ENCODE peak calls at places on chromosomes 7 and 10, in five cellular contexts. E, A, D, N and B are unnamed samples.

GRCh38 chr7:102412548-102412947 is 16.4 kb downstream of the PRKRIP1 start:
- DNase-seq in E (no peak), A (peak), D (no peak), N (no peak), B (peak)

GRCh38 chr10:93166116-93166515 is 92.4 kb downstream of the CYP26A1 start:
- DNase-seq in E (no peak), A (no peak), D (no peak), N (no peak), B (no peak)

GRCh38 chr10:43863859-43864591 is 215.3 kb upstream of the ZNF32 start:
- DNase-seq in E (peak), A (peak), D (peak), N (no peak), B (peak)

GRCh38 chr7:40506158-40506557 is 371.4 kb downstream of the SUGCT start:
- DNase-seq in E (no peak), A (no peak), D (no peak), N (no peak), B (no peak)

GRCh38 chr7:83655951-83656556 is 7.1 kb upstream of the SEMA3E start:
- DNase-seq in E (peak), A (peak), D (peak), N (peak), B (peak)

GRCh38 chr7:23394828-23395227 is 75.5 kb downstream of the IGF2BP3 start:
- DNase-seq in E (no peak), A (peak), D (no peak), N (no peak), B (no peak)

GRCh38 chr10:33163941-33164824 is 170.3 kb downstream of the NRP1 start:
- DNase-seq in E (no peak), A (no peak), D (no peak), N (no peak), B (peak)

GRCh38 chr10:6314620-6315205 is 112.0 kb downstream of the PFKFB3 start:
- DNase-seq in E (no peak), A (no peak), D (peak), N (no peak), B (no peak)

GRCh38 chr7:66778201-66778600 is 37.7 kb downstream of the RABGEF1 start:
- DNase-seq in E (no peak), A (no peak), D (no peak), N (no peak), B (peak)

GRCh38 chr7:121084256-121084655 is 95.7 kb downstream of the CPED1 start:
- DNase-seq in E (no peak), A (peak), D (no peak), N (no peak), B (peak)

GRCh38 chr7:133560900-133561299 is 308.0 kb downstream of the EXOC4 start:
- DNase-seq in E (no peak), A (no peak), D (no peak), N (no peak), B (no peak)

GRCh38 chr7:133561361-133561760 is 308.5 kb downstream of the EXOC4 start:
- DNase-seq in E (no peak), A (no peak), D (no peak), N (no peak), B (peak)

GRCh38 chr7:133563196-133563707 is 310.4 kb downstream of the EXOC4 start:
- DNase-seq in E (no peak), A (no peak), D (no peak), N (no peak), B (no peak)

GRCh38 chr7:133562617-133563016 is 309.7 kb downstream of the EXOC4 start:
- DNase-seq in E (peak), A (peak), D (no peak), N (no peak), B (no peak)

GRCh38 chr7:133564484-133564883 is 311.6 kb downstream of the EXOC4 start:
- DNase-seq in E (no peak), A (no peak), D (no peak), N (no peak), B (peak)
- TF ChIP-seq CTCF in E (no peak), A (no peak), D (no peak), N (no peak), B (peak)

DNA sequence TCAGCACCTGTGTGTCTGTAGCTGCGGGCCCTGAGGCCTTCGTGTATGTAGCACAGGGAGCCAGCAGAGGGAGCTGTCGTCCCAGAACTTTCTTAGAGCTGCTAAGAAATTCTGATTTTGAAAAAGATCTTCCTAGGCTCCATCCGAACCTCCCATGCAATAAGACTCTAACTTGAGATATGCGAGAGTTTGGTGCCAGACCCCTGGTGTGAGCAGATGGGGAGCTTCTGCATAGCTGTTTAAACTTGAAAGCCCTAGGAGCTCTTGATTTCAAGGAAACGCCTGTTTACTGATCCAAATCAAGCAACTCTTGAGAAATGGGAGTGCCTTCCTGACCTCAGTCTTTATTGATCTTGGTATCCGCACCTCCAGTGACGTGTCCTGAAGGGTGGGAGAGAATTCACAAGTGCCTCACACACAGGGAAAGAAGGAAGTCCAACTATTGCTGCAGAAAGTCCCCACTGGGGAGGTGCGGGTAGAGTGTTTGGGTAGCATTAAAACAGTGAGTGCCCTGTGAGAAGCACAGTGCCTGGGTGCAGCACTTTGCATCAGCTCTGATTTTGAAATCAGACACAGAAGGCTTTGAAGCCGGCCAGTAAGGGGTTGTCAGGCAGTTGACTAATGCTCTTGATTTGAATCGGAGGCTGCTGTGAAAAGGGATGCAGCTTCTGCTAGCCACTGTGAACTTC is 66.4 kb upstream of the STRIP2 start:
- DNase-seq in E (peak), A (peak), D (peak), N (peak), B (peak)
- H3K4me3 ChIP-seq in E (peak), A (no peak), D (peak), N (no peak), B (peak)

GRCh38 chr7:95993420-95993819 is 221.1 kb downstream of the DYNC1I1 start:
- DNase-seq in E (no peak), A (no peak), D (no peak), N (no peak), B (no peak)
- TF ChIP-seq CTCF in E (no peak), A (no peak), D (peak), N (no peak), B (no peak)

DNA sequence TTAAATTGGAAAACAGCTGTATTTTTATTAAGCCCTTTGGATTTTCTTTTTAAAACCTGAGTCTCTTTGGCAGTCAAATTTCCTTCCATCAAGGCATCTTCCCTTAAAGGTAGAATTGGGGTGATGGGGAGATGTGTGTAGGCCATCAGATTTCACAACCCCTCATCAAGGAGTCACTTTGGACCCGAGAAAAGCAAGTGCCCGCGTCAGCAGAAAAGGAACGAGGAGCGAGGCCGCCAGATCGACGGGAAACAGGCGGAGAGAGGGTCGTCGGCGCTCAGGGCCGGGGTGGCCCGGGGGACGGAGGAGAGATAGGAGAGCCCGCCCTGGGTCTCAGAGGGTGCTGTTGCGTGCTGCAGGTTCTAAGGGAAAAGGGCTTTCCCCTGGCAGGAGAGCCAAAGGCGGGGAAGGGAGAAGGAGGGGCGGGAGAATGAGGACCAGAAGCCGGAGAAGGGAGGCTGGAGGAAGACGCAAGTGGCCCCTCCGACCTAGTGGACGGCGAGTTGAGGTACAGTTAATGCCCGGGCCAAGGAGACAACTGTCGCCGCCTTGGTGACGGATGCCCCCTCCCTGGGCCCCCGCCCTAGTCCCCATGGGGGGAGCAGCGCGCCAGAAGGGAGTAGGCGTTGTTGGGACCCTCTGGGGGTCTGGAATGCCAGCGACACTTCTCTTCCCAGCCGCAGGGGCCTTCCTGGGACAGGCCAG is 11.5 kb upstream of the GATA3 start:
- DNase-seq in E (no peak), A (no peak), D (no peak), N (no peak), B (no peak)
- H3K4me3 ChIP-seq in E (no peak), A (no peak), D (no peak), N (no peak), B (no peak)

GRCh38 chr7:127933116-127933515 is 98.1 kb downstream of the LRRC4 start:
- DNase-seq in E (no peak), A (no peak), D (no peak), N (no peak), B (no peak)
- TF ChIP-seq CTCF in E (no peak), A (no peak), D (no peak), N (no peak), B (no peak)

GRCh38 chr7:27160546-27161213 is 4.2 kb upstream of the HOXA7 start:
- DNase-seq in E (peak), A (peak), D (peak), N (peak), B (peak)

GRCh38 chr7:27160147-27160545 is 3.7 kb upstream of the HOXA7 start:
- DNase-seq in E (no peak), A (no peak), D (no peak), N (no peak), B (no peak)

GRCh38 chr7:27162548-27162848 is 2.8 kb downstream of the HOXA9 start:
- DNase-seq in E (no peak), A (peak), D (no peak), N (no peak), B (no peak)

GRCh38 chr7:27161721-27162547 is 3.4 kb downstream of the HOXA9 start:
- DNase-seq in E (no peak), A (peak), D (no peak), N (no peak), B (no peak)

GRCh38 chr7:27161214-27161720 is 4.1 kb downstream of the HOXA9 start:
- DNase-seq in E (no peak), A (peak), D (peak), N (no peak), B (no peak)
- H3K4me3 ChIP-seq in E (peak), A (peak), D (peak), N (peak), B (peak)

GRCh38 chr7:38292442-38292841 is 19.0 kb upstream of the TARP start:
- DNase-seq in E (no peak), A (no peak), D (no peak), N (no peak), B (no peak)

GRCh38 chr7:38296059-38296857 is 22.8 kb upstream of the TARP start:
- DNase-seq in E (no peak), A (no peak), D (no peak), N (no peak), B (no peak)

GRCh38 chr7:38291650-38292049 is 18.2 kb upstream of the TARP start:
- DNase-seq in E (no peak), A (no peak), D (no peak), N (no peak), B (no peak)

GRCh38 chr7:38294926-38295325 is 21.5 kb upstream of the TARP start:
- DNase-seq in E (no peak), A (no peak), D (no peak), N (no peak), B (no peak)

GRCh38 chr7:38291117-38291647 is 17.7 kb upstream of the TARP start:
- DNase-seq in E (no peak), A (no peak), D (no peak), N (no peak), B (peak)
- TF ChIP-seq CTCF in E (no peak), A (no peak), D (no peak), N (no peak), B (peak)

GRCh38 chr10:31157125-31157983 is 125.7 kb upstream of the ZNF438 start:
- DNase-seq in E (peak), A (peak), D (no peak), N (peak), B (peak)
- H3K4me3 ChIP-seq in E (no peak), A (no peak), D (no peak), N (no peak), B (no peak)